ENCODE peak calls at places on chromosome 1, in four cellular contexts. One of them, this sample, is unnamed.
A peak's percentile ranks its signal among the peaks of the same experiment; 100 is the strongest.

GRCh38 chr1:167763525-167764220 is 41.9 kb downstream of the MPZL1 start:
- DNase-seq in H1: no peak
- DNase-seq in EL: no peak
- DNase-seq in GM04503: no peak
- DNase-seq in this sample: no peak

GRCh38 chr1:15100369-15101111 is 53.0 kb upstream of the TMEM51 start:
- DNase-seq in H1: peak; percentile 36
- DNase-seq in EL: peak; percentile 29
- DNase-seq in GM04503: no peak
- DNase-seq in this sample: no peak

GRCh38 chr1:156858959-156859522 is at the start of gene INSRR:
- DNase-seq in H1: no peak
- DNase-seq in EL: no peak
- DNase-seq in GM04503: no peak
- DNase-seq in this sample: no peak

GRCh38 chr1:58754056-58754613 is 29.7 kb downstream of the JUN start:
- DNase-seq in H1: no peak
- DNase-seq in EL: peak; percentile 66
- DNase-seq in GM04503: no peak
- DNase-seq in this sample: no peak

GRCh38 chr1:79859212-79859948 is 852.9 kb upstream of the ADGRL4 start:
- DNase-seq in H1: no peak
- DNase-seq in EL: peak; percentile 72
- DNase-seq in GM04503: peak; percentile 58
- DNase-seq in this sample: peak; percentile 22

GRCh38 chr1:15304708-15305326 is 57.8 kb downstream of the FHAD1 start:
- DNase-seq in H1: peak; percentile 17
- DNase-seq in EL: peak; percentile 43
- DNase-seq in GM04503: no peak
- DNase-seq in this sample: peak; percentile 17

GRCh38 chr1:78168306-78168705 is 122.5 kb downstream of the GIPC2 start:
- DNase-seq in H1: no peak
- DNase-seq in EL: peak; percentile 46
- DNase-seq in GM04503: no peak
- DNase-seq in this sample: no peak

GRCh38 chr1:230327892-230328284 is 98.2 kb downstream of the PGBD5 start:
- DNase-seq in H1: no peak
- DNase-seq in EL: peak; percentile 34
- DNase-seq in GM04503: no peak
- DNase-seq in this sample: no peak

GRCh38 chr1:161080391-161081150 is 8.8 kb downstream of the NECTIN4 start:
- DNase-seq in H1: no peak
- DNase-seq in EL: peak; percentile 49
- DNase-seq in GM04503: no peak
- DNase-seq in this sample: no peak

GRCh38 chr1:156073740-156074139 is 8.5 kb downstream of the MEX3A start:
- DNase-seq in H1: no peak
- DNase-seq in EL: no peak
- DNase-seq in GM04503: no peak
- DNase-seq in this sample: no peak

GRCh38 chr1:32869844-32870614 is 683 bp downstream of the FNDC5 start:
- DNase-seq in H1: no peak
- DNase-seq in EL: no peak
- DNase-seq in GM04503: no peak
- DNase-seq in this sample: no peak

GRCh38 chr1:229759037-229759435 is 133.0 kb downstream of the URB2 start:
- DNase-seq in H1: no peak
- DNase-seq in EL: peak; percentile 83
- DNase-seq in GM04503: no peak
- DNase-seq in this sample: no peak

GRCh38 chr1:56534252-56534651 is 45.1 kb downstream of the PLPP3 start:
- DNase-seq in H1: no peak
- DNase-seq in EL: no peak
- DNase-seq in GM04503: no peak
- DNase-seq in this sample: no peak

GRCh38 chr1:156551066-156551643 is 21.2 kb downstream of the IQGAP3 start:
- DNase-seq in H1: no peak
- DNase-seq in EL: no peak
- DNase-seq in GM04503: no peak
- DNase-seq in this sample: no peak

GRCh38 chr1:245683377-245683716 is 528.6 kb downstream of the KIF26B start:
- DNase-seq in H1: no peak
- DNase-seq in EL: no peak
- DNase-seq in GM04503: no peak
- DNase-seq in this sample: no peak